ENCODE peak calls at places on chromosomes 16 and 17, in eight cellular contexts. L, J, M, F, B, Z, W and P are unnamed samples.

GRCh38 chr17:5128905-5129535 is 13.2 kb downstream of the USP6 start:
- DNase-seq in J (no peak), M (no peak), L (peak), F (no peak), W (no peak), Z (no peak), B (no peak), P (no peak)

GRCh38 chr16:8026450-8026849 is 563.9 kb downstream of the TMEM114 start:
- DNase-seq in M (no peak), B (peak), L (no peak), F (no peak), J (no peak), Z (no peak), W (no peak), P (no peak)

GRCh38 chr17:38676706-38677504 is 2.1 kb upstream of the EPOP start:
- DNase-seq in F (peak), J (peak), B (peak), L (peak), M (peak), W (peak), Z (peak), P (peak)

GRCh38 chr17:83179811-83180210 is 100.4 kb downstream of the METRNL start:
- DNase-seq in B (no peak), W (no peak), F (no peak), M (peak), Z (no peak), J (no peak), L (no peak), P (no peak)

GRCh38 chr16:87581867-87582220 is 20.5 kb upstream of the JPH3 start:
- DNase-seq in M (peak), W (peak), L (peak), Z (no peak), J (peak), B (no peak), F (peak), P (peak)

GRCh38 chr17:73757324-73757942 is 113.2 kb upstream of the SDK2 start:
- DNase-seq in W (no peak), J (no peak), L (no peak), Z (no peak), F (no peak), M (no peak), B (no peak), P (no peak)

GRCh38 chr17:38705523-38705802 is 390 bp downstream of the MLLT6 start:
- DNase-seq in J (no peak), Z (no peak), M (no peak), L (no peak), B (no peak), W (no peak), F (no peak), P (no peak)

GRCh38 chr16:2482181-2483107 is 7.5 kb downstream of the TBC1D24 start:
- DNase-seq in F (peak), J (no peak), Z (no peak), B (no peak), M (peak), W (no peak), L (peak), P (peak)

GRCh38 chr17:28725166-28725659 is 820 bp downstream of the TLCD1 start:
- DNase-seq in L (no peak), J (no peak), F (no peak), W (peak), Z (no peak), M (peak), B (no peak), P (no peak)

GRCh38 chr17:51035436-51035835 is 85.2 kb downstream of the SPAG9 start:
- DNase-seq in J (peak), M (no peak), L (no peak), B (no peak), Z (no peak), W (no peak), F (no peak), P (no peak)

GRCh38 chr16:75762746-75763145 is 36.5 kb upstream of the CPHXL start:
- DNase-seq in L (no peak), W (no peak), M (no peak), B (no peak), J (no peak), F (no peak), Z (no peak), P (no peak)

GRCh38 chr17:79214459-79214858 is 139.8 kb downstream of the ENGASE start:
- DNase-seq in B (no peak), L (no peak), M (no peak), J (no peak), W (no peak), Z (no peak), F (no peak), P (no peak)

GRCh38 chr17:45316271-45317112 is at the start of gene MAP3K14:
- DNase-seq in B (peak), M (peak), J (no peak), W (peak), L (peak), F (peak), Z (peak), P (peak)

GRCh38 chr17:48559609-48560451 is 14.9 kb upstream of the HOXB2 start:
- DNase-seq in W (no peak), F (no peak), J (no peak), B (no peak), M (no peak), L (no peak), Z (no peak), P (no peak)

GRCh38 chr17:13561606-13562270 is 40.0 kb downstream of the HS3ST3A1 start:
- DNase-seq in W (peak), L (no peak), M (no peak), F (peak), B (no peak), Z (no peak), J (no peak), P (no peak)

GRCh38 chr17:37743612-37743874 is 1.3 kb downstream of the HNF1B start:
- DNase-seq in B (no peak), F (no peak), L (no peak), M (no peak), Z (no peak), W (peak), J (no peak), P (no peak)

GRCh38 chr16:85638695-85639409 is 25.7 kb downstream of the GSE1 start:
- DNase-seq in B (no peak), J (no peak), L (no peak), M (no peak), W (no peak), F (no peak), Z (no peak), P (no peak)

GRCh38 chr17:20207295-20207985 is 198.3 kb downstream of the SPECC1 start:
- DNase-seq in F (no peak), J (no peak), Z (no peak), B (no peak), M (no peak), W (no peak), L (no peak), P (no peak)

GRCh38 chr16:3519581-3519980 is 18.8 kb downstream of the CLUAP1 start:
- DNase-seq in J (no peak), W (no peak), M (no peak), F (no peak), B (no peak), L (no peak), Z (no peak), P (no peak)

GRCh38 chr16:23469814-23470213 is 16.8 kb upstream of the COG7 start:
- DNase-seq in B (no peak), W (no peak), M (no peak), L (no peak), Z (no peak), J (no peak), F (no peak), P (no peak)

GRCh38 chr16:50509521-50510341 is 38.5 kb upstream of the NKD1 start:
- DNase-seq in M (no peak), W (peak), Z (peak), J (no peak), F (no peak), B (peak), L (no peak), P (no peak)

GRCh38 chr17:11853321-11854151 is 143.7 kb downstream of the ZNF18 start:
- DNase-seq in W (no peak), L (no peak), J (no peak), Z (no peak), M (no peak), F (no peak), B (no peak), P (no peak)

GRCh38 chr17:48505788-48506187 is 25.0 kb downstream of the HOXB1 start:
- DNase-seq in L (no peak), Z (peak), F (no peak), B (peak), M (no peak), W (no peak), J (no peak), P (no peak)

GRCh38 chr16:24838554-24839266 is 7.1 kb upstream of the SLC5A11 start:
- DNase-seq in J (no peak), M (no peak), L (no peak), F (peak), B (no peak), W (peak), Z (no peak), P (no peak)

GRCh38 chr17:17696871-17697633 is 15.8 kb downstream of the RAI1 start:
- DNase-seq in W (peak), M (no peak), J (no peak), B (no peak), L (peak), F (no peak), Z (no peak), P (peak)

GRCh38 chr16:80517846-80518245 is 22.9 kb upstream of the DYNLRB2 start:
- DNase-seq in J (no peak), W (no peak), Z (no peak), L (no peak), B (no peak), M (no peak), F (no peak), P (no peak)

GRCh38 chr16:53881371-53881770 is 177.4 kb downstream of the FTO start:
- DNase-seq in M (no peak), J (no peak), Z (no peak), B (no peak), W (no peak), F (no peak), L (no peak), P (no peak)

GRCh38 chr17:40350410-40351184 is 13.9 kb downstream of the GJD3 start:
- DNase-seq in F (no peak), J (no peak), B (no peak), W (peak), Z (no peak), M (no peak), L (peak), P (no peak)

GRCh38 chr16:71358464-71359031 is at the start of gene CALB2:
- DNase-seq in J (no peak), F (peak), L (peak), B (peak), M (peak), W (peak), Z (peak), P (peak)

GRCh38 chr16:89892055-89892630 is 18.8 kb downstream of the TCF25 start:
- DNase-seq in J (no peak), B (no peak), F (no peak), L (no peak), W (no peak), M (no peak), Z (no peak), P (no peak)

GRCh38 chr16:18942069-18942468 is 15.9 kb upstream of the SMG1 start:
- DNase-seq in Z (no peak), B (no peak), F (no peak), M (no peak), J (no peak), L (no peak), W (peak), P (no peak)

GRCh38 chr16:89953671-89954406 is 5.3 kb downstream of the DEF8 start:
- DNase-seq in Z (no peak), F (no peak), B (no peak), M (no peak), L (no peak), J (no peak), W (no peak), P (no peak)

GRCh38 chr17:67718325-67718941 is 697 bp downstream of the NOL11 start:
- DNase-seq in F (no peak), Z (peak), B (no peak), W (peak), L (no peak), M (no peak), J (no peak), P (no peak)

GRCh38 chr16:31016018-31016417 is 5.6 kb upstream of the STX1B start:
- DNase-seq in J (no peak), M (no peak), B (no peak), L (no peak), F (no peak), W (no peak), Z (no peak), P (no peak)

GRCh38 chr16:55991843-55992242 is 116.7 kb upstream of the CES5A start:
- DNase-seq in F (no peak), B (no peak), J (no peak), W (no peak), Z (no peak), M (no peak), L (no peak), P (no peak)

GRCh38 chr16:87235810-87236515 is 81.2 kb downstream of the C16orf95 start:
- DNase-seq in Z (no peak), J (no peak), M (no peak), F (no peak), W (no peak), L (no peak), B (peak), P (no peak)

GRCh38 chr17:1486802-1487695 is 5.4 kb downstream of the MYO1C start:
- DNase-seq in M (peak), Z (peak), J (no peak), B (peak), F (peak), W (peak), L (peak), P (peak)

GRCh38 chr17:68310141-68310540 is 18.8 kb downstream of the ARSG start:
- DNase-seq in F (no peak), B (peak), M (no peak), W (no peak), L (no peak), J (no peak), Z (no peak), P (no peak)

GRCh38 chr16:901715-902601 is 68.8 kb downstream of the LMF1 start:
- DNase-seq in W (no peak), Z (no peak), M (no peak), F (no peak), B (no peak), L (peak), J (no peak), P (no peak)